ENCODE peak calls at places on chromosomes 16 and 17, in four cellular contexts. F, N, R and Q are unnamed samples.

GRCh38 chr17:34637041-34637547 is 57.7 kb downstream of the TMEM132E start:
- DNase-seq in N (no peak), R (no peak), F (no peak), Q (no peak)

GRCh38 chr16:4009177-4009576 is 107.1 kb downstream of the ADCY9 start:
- DNase-seq in R (no peak), N (no peak), F (no peak), Q (no peak)

GRCh38 chr16:66660422-66661209 is 35.9 kb downstream of the CMTM4 start:
- DNase-seq in R (no peak), N (no peak), F (peak), Q (peak)

GRCh38 chr16:53922805-53923645 is 219.1 kb downstream of the FTO start:
- DNase-seq in N (no peak), F (no peak), R (no peak), Q (no peak)

GRCh38 chr16:55853114-55853513 is 20.2 kb upstream of the CES1 start:
- DNase-seq in R (no peak), N (no peak), F (no peak), Q (no peak)

GRCh38 chr17:6497496-6498221 is 53.4 kb downstream of the PIMREG start:
- DNase-seq in F (peak), R (no peak), N (no peak), Q (no peak)

GRCh38 chr17:44348234-44348987 is 3.3 kb downstream of the GRN start:
- DNase-seq in R (no peak), N (no peak), F (no peak), Q (peak)

GRCh38 chr17:74825003-74825627 is 34.6 kb downstream of the GRIN2C start:
- DNase-seq in R (no peak), F (no peak), N (no peak), Q (no peak)

GRCh38 chr17:83196973-83197880 is 117.8 kb downstream of the METRNL start:
- DNase-seq in R (no peak), N (no peak), F (no peak), Q (no peak)

GRCh38 chr16:87264634-87265033 is 52.6 kb downstream of the C16orf95 start:
- DNase-seq in N (no peak), R (no peak), F (peak), Q (no peak)

GRCh38 chr16:15843635-15844279 is 13.1 kb downstream of the MYH11 start:
- DNase-seq in R (no peak), F (no peak), N (no peak), Q (no peak)

GRCh38 chr17:52744179-52744578 is 585.7 kb upstream of the CA10 start:
- DNase-seq in R (no peak), F (no peak), N (no peak), Q (no peak)

GRCh38 chr16:3983081-3983520 is 102.6 kb upstream of the CREBBP start:
- DNase-seq in N (peak), R (no peak), F (peak), Q (peak)

GRCh38 chr17:2068101-2068518 is 13.2 kb downstream of the HIC1 start:
- DNase-seq in N (no peak), R (no peak), F (peak), Q (no peak)

GRCh38 chr17:36857698-36858097 is 79.6 kb upstream of the LHX1 start:
- DNase-seq in F (no peak), N (peak), R (no peak), Q (no peak)

GRCh38 chr16:86536621-86537020 is 18.4 kb downstream of the MTHFSD start:
- DNase-seq in F (no peak), R (no peak), N (no peak), Q (no peak)

GRCh38 chr16:66507731-66508239 is 42.1 kb downstream of the TK2 start:
- DNase-seq in N (no peak), R (no peak), F (no peak), Q (no peak)

GRCh38 chr16:81973737-81974136 is 37.5 kb downstream of the SDR42E1 start:
- DNase-seq in R (no peak), F (peak), N (no peak), Q (no peak)

GRCh38 chr17:11459780-11460426 is 138.4 kb upstream of the DNAH9 start:
- DNase-seq in N (no peak), F (no peak), R (no peak), Q (no peak)

GRCh38 chr17:42667088-42667951 is 8.2 kb downstream of the TUBG2 start:
- DNase-seq in F (no peak), N (no peak), R (no peak), Q (peak)

GRCh38 chr17:67258836-67259468 is 14.0 kb upstream of the HELZ start:
- DNase-seq in N (no peak), F (no peak), R (no peak), Q (no peak)

GRCh38 chr17:81365601-81366585 is 29.4 kb upstream of the BAHCC1 start:
- DNase-seq in F (no peak), R (no peak), N (no peak), Q (peak)

GRCh38 chr17:79217473-79218135 is 143.0 kb downstream of the ENGASE start:
- DNase-seq in F (no peak), N (no peak), R (no peak), Q (no peak)

GRCh38 chr16:48409839-48410610 is 24.8 kb upstream of the SIAH1 start:
- DNase-seq in F (no peak), N (peak), R (no peak), Q (no peak)

GRCh38 chr16:47578033-47578432 is 116.9 kb downstream of the PHKB start:
- DNase-seq in R (no peak), F (no peak), N (no peak), Q (no peak)

GRCh38 chr17:70278846-70279465 is 109.6 kb downstream of the KCNJ2 start:
- DNase-seq in R (no peak), N (no peak), F (no peak), Q (no peak)

GRCh38 chr17:81601525-81602120 is 35.3 kb downstream of the NPLOC4 start:
- DNase-seq in R (peak), N (peak), F (peak), Q (peak)

GRCh38 chr16:72819345-72819744 is 228.6 kb downstream of the ZFHX3 start:
- DNase-seq in F (no peak), N (no peak), R (no peak), Q (no peak)

GRCh38 chr17:16919663-16920627 is 52.0 kb downstream of the TNFRSF13B start:
- DNase-seq in F (peak), N (no peak), R (no peak), Q (no peak)

GRCh38 chr17:62995377-62995885 is 29.4 kb downstream of the TANC2 start:
- DNase-seq in R (no peak), N (peak), F (peak), Q (no peak)